ENCODE peak calls at places on chromosomes 7 and 10, in five cellular contexts. One of them, this sample, is unnamed.
A peak's percentile ranks its signal among the peaks of the same experiment; 100 is the strongest.

GRCh38 chr10:28798428-28798955 is 121.2 kb downstream of the BAMBI start:
- DNase-seq in MM.1S: no peak
- DNase-seq in GM23248: no peak
- DNase-seq in OCI-LY7: no peak
- DNase-seq in GM23338: no peak
- DNase-seq in this sample: no peak

GRCh38 chr10:53702489-53702888 is 929.9 kb upstream of the MBL2 start:
- DNase-seq in OCI-LY7: no peak
- DNase-seq in GM23248: no peak
- DNase-seq in MM.1S: no peak
- DNase-seq in GM23338: no peak
- DNase-seq in this sample: no peak

GRCh38 chr7:84060760-84061261 is 133.8 kb downstream of the SEMA3A start:
- DNase-seq in OCI-LY7: no peak
- DNase-seq in GM23248: peak; percentile 25
- DNase-seq in MM.1S: no peak
- DNase-seq in GM23338: no peak
- DNase-seq in this sample: no peak

GRCh38 chr7:29639887-29640600 is 76.4 kb downstream of the PRR15 start:
- DNase-seq in GM23248: no peak
- DNase-seq in MM.1S: peak; percentile 83
- DNase-seq in OCI-LY7: no peak
- DNase-seq in GM23338: peak; percentile 27
- DNase-seq in this sample: no peak

GRCh38 chr7:124652237-124652636 is 113.4 kb downstream of the GPR37 start:
- DNase-seq in OCI-LY7: no peak
- DNase-seq in MM.1S: no peak
- DNase-seq in GM23248: no peak
- DNase-seq in GM23338: no peak
- DNase-seq in this sample: no peak

GRCh38 chr10:60652628-60653027 is 125.7 kb upstream of the CDK1 start:
- DNase-seq in OCI-LY7: peak; percentile 5
- DNase-seq in GM23338: no peak
- DNase-seq in MM.1S: no peak
- DNase-seq in GM23248: no peak
- DNase-seq in this sample: no peak

GRCh38 chr7:70693690-70694356 is 438.1 kb upstream of the GALNT17 start:
- DNase-seq in OCI-LY7: peak; percentile 81
- DNase-seq in MM.1S: peak; percentile 78
- DNase-seq in GM23248: peak; percentile 73
- DNase-seq in GM23338: peak; percentile 80
- DNase-seq in this sample: peak; percentile 90

GRCh38 chr10:25578061-25578460 is 356.0 kb upstream of the MYO3A start:
- DNase-seq in GM23338: no peak
- DNase-seq in MM.1S: no peak
- DNase-seq in GM23248: no peak
- DNase-seq in OCI-LY7: no peak
- DNase-seq in this sample: no peak

GRCh38 chr7:5172196-5172800 is 17.7 kb upstream of the WIPI2 start:
- DNase-seq in MM.1S: no peak
- DNase-seq in GM23248: no peak
- DNase-seq in OCI-LY7: no peak
- DNase-seq in GM23338: no peak
- DNase-seq in this sample: no peak

GRCh38 chr10:110380255-110380654 is 75.5 kb upstream of the SMNDC1 start:
- DNase-seq in OCI-LY7: no peak
- DNase-seq in MM.1S: no peak
- DNase-seq in GM23248: no peak
- DNase-seq in GM23338: no peak
- DNase-seq in this sample: no peak

GRCh38 chr7:94620703-94621118 is 35.2 kb downstream of the SGCE start:
- DNase-seq in GM23248: peak; percentile 96
- DNase-seq in OCI-LY7: no peak
- DNase-seq in GM23338: no peak
- DNase-seq in MM.1S: peak; percentile 97
- DNase-seq in this sample: peak; percentile 80

GRCh38 chr10:12484945-12485805 is 135.8 kb downstream of the CAMK1D start:
- DNase-seq in MM.1S: peak; percentile 75
- DNase-seq in GM23338: peak; percentile 41
- DNase-seq in GM23248: no peak
- DNase-seq in OCI-LY7: peak; percentile 86
- DNase-seq in this sample: no peak

GRCh38 chr10:5688587-5688986 is 3.9 kb downstream of the TASOR2 start:
- DNase-seq in OCI-LY7: peak; percentile 37
- DNase-seq in MM.1S: no peak
- DNase-seq in GM23338: no peak
- DNase-seq in GM23248: no peak
- DNase-seq in this sample: no peak

GRCh38 chr10:12547301-12547771 is 198.0 kb downstream of the CAMK1D start:
- DNase-seq in OCI-LY7: no peak
- DNase-seq in MM.1S: no peak
- DNase-seq in GM23248: no peak
- DNase-seq in GM23338: no peak
- DNase-seq in this sample: no peak

DNA sequence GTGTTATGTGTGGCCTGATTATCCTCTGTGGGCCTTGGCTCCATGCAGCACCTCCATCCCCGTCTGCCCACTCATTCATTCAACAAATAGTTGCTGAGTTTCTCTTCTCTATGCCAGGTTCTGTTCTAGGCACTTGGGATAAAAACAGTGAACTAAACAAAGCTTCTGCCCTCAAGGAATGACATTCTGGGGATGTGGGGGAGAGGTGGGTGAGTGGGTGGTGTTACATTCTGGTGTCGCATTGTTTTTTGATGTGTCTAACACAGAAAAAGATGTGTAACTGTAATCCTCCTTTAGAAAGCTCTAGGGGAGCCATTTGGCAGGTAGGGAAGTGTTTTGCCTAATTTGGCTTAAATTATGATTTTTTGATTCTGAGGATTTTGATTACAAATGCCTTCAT is 21.3 kb downstream of the AUTS2 start:
- DNase-seq in GM23248: no peak
- DNase-seq in MM.1S: no peak
- DNase-seq in OCI-LY7: no peak
- DNase-seq in GM23338: no peak
- DNase-seq in this sample: no peak
- H3K4me3 ChIP-seq in GM23248: no peak overlapping the region
- H3K4me3 ChIP-seq in MM.1S: no peak overlapping the region
- H3K4me3 ChIP-seq in OCI-LY7: no peak overlapping the region
- H3K4me3 ChIP-seq in GM23338: no peak overlapping the region
- H3K4me3 ChIP-seq in this sample: no peak overlapping the region

DNA sequence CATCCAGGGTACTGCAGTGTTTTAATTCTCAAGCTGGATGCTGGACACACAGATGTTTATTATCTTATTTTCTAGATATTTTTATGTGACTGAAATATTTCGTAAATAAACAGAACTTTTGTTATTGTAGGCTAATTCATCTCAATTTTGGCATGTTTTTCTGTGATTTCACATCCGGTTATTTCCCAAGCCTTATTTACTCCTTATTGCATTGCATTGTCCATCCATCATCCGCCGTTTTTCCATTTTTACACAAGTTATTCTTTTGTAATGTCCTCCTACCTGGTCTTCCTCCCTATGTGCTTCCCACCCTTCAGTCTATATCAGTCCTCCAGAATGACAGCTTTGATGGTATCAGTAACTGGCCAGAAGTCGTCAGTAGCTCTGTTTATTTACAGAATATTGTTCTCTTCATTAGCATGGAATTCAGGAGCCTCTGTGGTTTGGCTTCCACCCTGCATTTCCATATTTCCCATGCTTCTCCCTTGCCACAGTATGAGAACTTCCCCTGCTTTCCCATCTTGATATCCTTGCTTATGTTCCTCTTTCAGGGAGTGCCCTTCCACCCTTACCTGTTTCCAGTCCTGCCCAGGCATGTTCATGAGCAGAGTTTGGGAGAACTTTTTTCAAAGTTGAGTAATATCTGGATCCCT is 16.1 kb downstream of the GNAI1 start:
- DNase-seq in MM.1S: no peak
- DNase-seq in GM23248: peak; percentile 30
- DNase-seq in GM23338: no peak
- DNase-seq in OCI-LY7: no peak
- DNase-seq in this sample: no peak
- TF ChIP-seq EZH2phosphoT487 in MM.1S: no peak
- TF ChIP-seq EZH2phosphoT487 in GM23248: no peak
- TF ChIP-seq EZH2phosphoT487 in GM23338: no peak
- TF ChIP-seq EZH2phosphoT487 in OCI-LY7: no peak
- TF ChIP-seq EZH2phosphoT487 in this sample: no peak

GRCh38 chr10:96290368-96291133 is 13.7 kb upstream of the DNTT start:
- DNase-seq in GM23248: no peak
- DNase-seq in GM23338: no peak
- DNase-seq in MM.1S: no peak
- DNase-seq in OCI-LY7: no peak
- DNase-seq in this sample: no peak

GRCh38 chr10:96285331-96285752 is 14.0 kb upstream of the BLNK start:
- DNase-seq in GM23248: no peak
- DNase-seq in MM.1S: no peak
- DNase-seq in OCI-LY7: peak; percentile 78
- DNase-seq in GM23338: peak; percentile 88
- DNase-seq in this sample: no peak

GRCh38 chr10:96289218-96289910 is 14.9 kb upstream of the DNTT start:
- DNase-seq in GM23248: no peak
- DNase-seq in OCI-LY7: no peak
- DNase-seq in GM23338: no peak
- DNase-seq in MM.1S: no peak
- DNase-seq in this sample: no peak

GRCh38 chr10:96288151-96288621 is 16.0 kb upstream of the DNTT start:
- DNase-seq in GM23338: no peak
- DNase-seq in MM.1S: peak; percentile 46
- DNase-seq in OCI-LY7: peak; percentile 88
- DNase-seq in GM23248: no peak
- DNase-seq in this sample: no peak

GRCh38 chr10:96287392-96288105 is 16.2 kb upstream of the BLNK start:
- DNase-seq in GM23338: no peak
- DNase-seq in MM.1S: peak; percentile 92
- DNase-seq in GM23248: no peak
- DNase-seq in OCI-LY7: peak; percentile 96
- DNase-seq in this sample: peak; percentile 59
- H3K4me3 ChIP-seq in GM23338: no peak overlapping the region
- H3K4me3 ChIP-seq in MM.1S: peak overlapping the region; percentile 62
- H3K4me3 ChIP-seq in GM23248: no peak overlapping the region
- H3K4me3 ChIP-seq in OCI-LY7: peak overlapping the region; percentile 63
- H3K4me3 ChIP-seq in this sample: peak overlapping the region; percentile 3

GRCh38 chr10:21926358-21926890 is 77.1 kb downstream of the DNAJC1 start:
- DNase-seq in GM23248: peak; percentile 38
- DNase-seq in OCI-LY7: no peak
- DNase-seq in MM.1S: no peak
- DNase-seq in GM23338: no peak
- DNase-seq in this sample: no peak
- TF ChIP-seq EZH2phosphoT487 in GM23248: no peak
- TF ChIP-seq EZH2phosphoT487 in OCI-LY7: no peak
- TF ChIP-seq EZH2phosphoT487 in MM.1S: no peak
- TF ChIP-seq EZH2phosphoT487 in GM23338: no peak
- TF ChIP-seq EZH2phosphoT487 in this sample: no peak

GRCh38 chr7:16465469-16466086 is at the start of gene SOSTDC1:
- DNase-seq in GM23248: peak; percentile 23
- DNase-seq in GM23338: peak; percentile 62
- DNase-seq in MM.1S: no peak
- DNase-seq in OCI-LY7: no peak
- DNase-seq in this sample: peak; percentile 61

GRCh38 chr7:16462618-16463017 is 2.9 kb downstream of the SOSTDC1 start:
- DNase-seq in MM.1S: no peak
- DNase-seq in OCI-LY7: no peak
- DNase-seq in GM23248: no peak
- DNase-seq in GM23338: no peak
- DNase-seq in this sample: no peak

GRCh38 chr7:16460789-16461465 is 4.6 kb downstream of the SOSTDC1 start:
- DNase-seq in GM23338: no peak
- DNase-seq in MM.1S: no peak
- DNase-seq in GM23248: no peak
- DNase-seq in OCI-LY7: no peak
- DNase-seq in this sample: no peak

GRCh38 chr7:16466087-16466472 is 542 bp upstream of the SOSTDC1 start:
- DNase-seq in GM23338: no peak
- DNase-seq in MM.1S: no peak
- DNase-seq in GM23248: no peak
- DNase-seq in OCI-LY7: no peak
- DNase-seq in this sample: no peak

GRCh38 chr7:16463520-16463919 is 2.0 kb downstream of the SOSTDC1 start:
- DNase-seq in MM.1S: no peak
- DNase-seq in GM23248: no peak
- DNase-seq in OCI-LY7: no peak
- DNase-seq in GM23338: no peak
- DNase-seq in this sample: no peak
- H3K4me3 ChIP-seq in MM.1S: no peak overlapping the region
- H3K4me3 ChIP-seq in GM23248: no peak overlapping the region
- H3K4me3 ChIP-seq in OCI-LY7: no peak overlapping the region
- H3K4me3 ChIP-seq in GM23338: no peak overlapping the region
- H3K4me3 ChIP-seq in this sample: peak overlapping the region; percentile 14

DNA sequence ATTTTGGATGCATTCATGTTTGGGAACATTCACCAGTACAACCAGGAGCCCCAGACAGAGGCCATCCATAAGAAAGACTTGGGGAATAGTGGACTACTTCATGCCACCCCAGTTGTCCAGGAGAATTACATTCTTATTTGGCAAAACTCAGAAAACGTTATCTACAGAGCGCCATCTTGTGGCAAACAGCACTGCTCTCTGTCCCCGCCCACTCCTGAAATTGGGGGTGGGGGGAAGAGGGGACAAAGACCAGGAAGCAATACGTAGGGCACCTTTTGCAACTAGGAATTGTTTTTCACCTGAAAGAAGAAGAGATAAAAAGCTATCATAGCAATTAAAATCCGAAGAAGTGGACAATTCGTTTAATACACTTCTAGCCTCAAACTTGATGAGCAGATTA is 134.6 kb upstream of the MGMT start:
- DNase-seq in GM23338: peak; percentile 90
- DNase-seq in OCI-LY7: peak; percentile 35
- DNase-seq in GM23248: no peak
- DNase-seq in MM.1S: no peak
- DNase-seq in this sample: peak; percentile 15
- TF ChIP-seq EZH2phosphoT487 in GM23338: no peak
- TF ChIP-seq EZH2phosphoT487 in OCI-LY7: no peak
- TF ChIP-seq EZH2phosphoT487 in GM23248: no peak
- TF ChIP-seq EZH2phosphoT487 in MM.1S: no peak
- TF ChIP-seq EZH2phosphoT487 in this sample: no peak

GRCh38 chr7:101902680-101903504 is 85.5 kb downstream of the CUX1 start:
- DNase-seq in GM23338: no peak
- DNase-seq in OCI-LY7: no peak
- DNase-seq in MM.1S: no peak
- DNase-seq in GM23248: no peak
- DNase-seq in this sample: no peak

GRCh38 chr7:101901661-101902491 is 84.5 kb downstream of the CUX1 start:
- DNase-seq in GM23338: no peak
- DNase-seq in MM.1S: no peak
- DNase-seq in OCI-LY7: no peak
- DNase-seq in GM23248: peak; percentile 64
- DNase-seq in this sample: no peak

GRCh38 chr7:101905203-101905865 is 87.9 kb downstream of the CUX1 start:
- DNase-seq in OCI-LY7: no peak
- DNase-seq in GM23248: no peak
- DNase-seq in GM23338: no peak
- DNase-seq in MM.1S: no peak
- DNase-seq in this sample: no peak

GRCh38 chr7:101904019-101904418 is 86.6 kb downstream of the CUX1 start:
- DNase-seq in GM23338: no peak
- DNase-seq in MM.1S: no peak
- DNase-seq in GM23248: no peak
- DNase-seq in OCI-LY7: no peak
- DNase-seq in this sample: no peak

GRCh38 chr7:101903505-101903849 is 86.1 kb downstream of the CUX1 start:
- DNase-seq in GM23248: no peak
- DNase-seq in OCI-LY7: no peak
- DNase-seq in GM23338: no peak
- DNase-seq in MM.1S: no peak
- DNase-seq in this sample: no peak
- H3K4me3 ChIP-seq in GM23248: no peak overlapping the region
- H3K4me3 ChIP-seq in OCI-LY7: no peak overlapping the region
- H3K4me3 ChIP-seq in GM23338: no peak overlapping the region
- H3K4me3 ChIP-seq in MM.1S: no peak overlapping the region
- H3K4me3 ChIP-seq in this sample: no peak overlapping the region

GRCh38 chr10:86931872-86932271 is 25.5 kb downstream of the MMRN2 start:
- DNase-seq in GM23248: peak; percentile 69
- DNase-seq in MM.1S: no peak
- DNase-seq in GM23338: no peak
- DNase-seq in OCI-LY7: no peak
- DNase-seq in this sample: no peak
- TF ChIP-seq EZH2phosphoT487 in GM23248: no peak
- TF ChIP-seq EZH2phosphoT487 in MM.1S: no peak
- TF ChIP-seq EZH2phosphoT487 in GM23338: no peak
- TF ChIP-seq EZH2phosphoT487 in OCI-LY7: no peak
- TF ChIP-seq EZH2phosphoT487 in this sample: no peak